ENCODE peak calls at places on chromosomes 1 and 21, in five cellular contexts. B is RCC 7860; U is stimulated activated CD4-positive, alpha-beta T cell treated with anti-CD3 and anti-CD28 coated beads, Interleukin-2, amount 100 ng/mL, for 24 hours; F is mesothelial cell of epicardium; J is AML-193. N is an unnamed sample.
A peak's percentile ranks its signal among the peaks of the same experiment; 100 is the strongest.

GRCh38 chr21:35485364-35485763 is 436.3 kb upstream of the RUNX1 start:
- DNase-seq in U (no peak), B (no peak), F (no peak), J (no peak), N (no peak)

GRCh38 chr1:193318347-193318746 is 131.9 kb upstream of the B3GALT2 start:
- DNase-seq in B (no peak), F (no peak), J (no peak), U (no peak), N (no peak)

GRCh38 chr1:3482590-3482899 is 28.1 kb downstream of the ARHGEF16 start:
- DNase-seq in F (no peak), B (no peak), U (no peak), J (no peak), N (no peak)

GRCh38 chr21:40793057-40793456 is 53.9 kb downstream of the DSCAM start:
- DNase-seq in J (no peak), B (no peak), U (no peak), F (no peak), N (no peak)

GRCh38 chr1:54356680-54357147 is 49.5 kb downstream of the SSBP3 start:
- DNase-seq in U (peak; percentile 26), F (no peak), J (no peak), B (no peak), N (peak; percentile 39)

GRCh38 chr1:172105230-172105629 is 263.9 kb downstream of the DNM3 start:
- DNase-seq in B (no peak), F (no peak), J (no peak), U (no peak), N (no peak)

GRCh38 chr1:23393706-23394105 is 24.1 kb upstream of the ZNF436 start:
- DNase-seq in B (peak; percentile 94), F (no peak), J (no peak), U (no peak), N (no peak)

GRCh38 chr21:34836103-34836932 is 167.5 kb downstream of the CLIC6 start:
- DNase-seq in J (no peak), U (peak; percentile 46), B (peak; percentile 98), F (no peak), N (peak; percentile 92)

GRCh38 chr1:94783342-94784264 is 36.6 kb upstream of the SLC44A3 start:
- DNase-seq in F (no peak), U (no peak), J (no peak), B (peak; percentile 77), N (peak; percentile 86)

GRCh38 chr1:7265771-7266371 is 480.6 kb downstream of the CAMTA1 start:
- DNase-seq in B (peak; percentile 98), J (no peak), F (no peak), U (no peak), N (peak; percentile 34)